ENCODE peak calls at places on chromosomes 3 and 15, in seven cellular contexts. S is A673, W is suprapubic skin, G is SJSA1, V is tibial artery, T is thyroid gland, F is sigmoid colon. A is an unnamed sample.
A peak's percentile ranks its signal among the peaks of the same experiment; 100 is the strongest.

GRCh38 chr3:52685285-52685704 is 418 bp downstream of the PBRM1 start:
- DNase-seq in S (peak; percentile 64), W (peak; percentile 83), G (peak; percentile 61), V (peak; percentile 89), T (peak; percentile 82), F (peak; percentile 87), A (no peak)

GRCh38 chr3:69542265-69543079 is 156.6 kb upstream of the FRMD4B start:
- DNase-seq in S (no peak), W (no peak), G (no peak), V (peak; percentile 63), T (peak; percentile 83), F (no peak), A (no peak)

GRCh38 chr3:123883656-123884257 is 375 bp downstream of the MYLK start:
- DNase-seq in S (peak; percentile 15), W (no peak), G (no peak), V (peak; percentile 67), T (no peak), F (no peak), A (no peak)

GRCh38 chr3:4614070-4614469 is 120.9 kb downstream of the ITPR1 start:
- DNase-seq in S (no peak), W (no peak), G (no peak), V (no peak), T (no peak), F (no peak), A (no peak)

GRCh38 chr3:55000946-55001345 is 73.1 kb upstream of the LRTM1 start:
- DNase-seq in S (no peak), W (no peak), G (no peak), V (no peak), T (no peak), F (no peak), A (no peak)

GRCh38 chr15:66359740-66360139 is 3.3 kb upstream of the TIPIN start:
- DNase-seq in S (no peak), W (no peak), G (no peak), V (no peak), T (no peak), F (no peak), A (no peak)

GRCh38 chr3:9111349-9112265 is 137.8 kb downstream of the SRGAP3 start:
- DNase-seq in S (no peak), W (no peak), G (no peak), V (peak; percentile 72), T (no peak), F (peak; percentile 81), A (no peak)

GRCh38 chr3:45120615-45121158 is 25.5 kb downstream of the CDCP1 start:
- DNase-seq in S (no peak), W (no peak), G (no peak), V (no peak), T (no peak), F (no peak), A (no peak)

GRCh38 chr3:78221796-78222195 is 1181.9 kb downstream of the ROBO2 start:
- DNase-seq in S (no peak), W (no peak), G (no peak), V (no peak), T (no peak), F (no peak), A (no peak)

GRCh38 chr3:51340989-51341636 is 44.0 kb upstream of the MANF start:
- DNase-seq in S (no peak), W (no peak), G (peak; percentile 51), V (no peak), T (peak; percentile 25), F (peak; percentile 64), A (no peak)

GRCh38 chr15:101054991-101055390 is 135.8 kb downstream of the LRRK1 start:
- DNase-seq in S (no peak), W (peak; percentile 49), G (peak; percentile 17), V (peak; percentile 56), T (no peak), F (peak; percentile 46), A (no peak)

GRCh38 chr3:195238626-195239118 is 32.3 kb downstream of the XXYLT1 start:
- DNase-seq in S (no peak), W (no peak), G (peak; percentile 21), V (peak; percentile 40), T (no peak), F (peak; percentile 96), A (no peak)

GRCh38 chr3:12869025-12869695 is 27.8 kb upstream of the RPL32 start:
- DNase-seq in S (no peak), W (no peak), G (no peak), V (no peak), T (peak; percentile 36), F (no peak), A (no peak)

GRCh38 chr3:46664971-46665762 is 28.3 kb downstream of the ALS2CL start:
- DNase-seq in S (no peak), W (no peak), G (peak; percentile 30), V (no peak), T (no peak), F (no peak), A (no peak)

GRCh38 chr3:140910860-140911259 is 30.8 kb upstream of the SLC25A36 start:
- DNase-seq in S (peak; percentile 44), W (no peak), G (no peak), V (no peak), T (no peak), F (no peak), A (no peak)

GRCh38 chr3:128068156-128068620 is 16.0 kb downstream of the SEC61A1 start:
- DNase-seq in S (peak; percentile 75), W (no peak), G (no peak), V (no peak), T (no peak), F (no peak), A (no peak)

GRCh38 chr3:44478606-44479094 is 1.2 kb upstream of the ZNF445 start:
- DNase-seq in S (no peak), W (no peak), G (no peak), V (no peak), T (no peak), F (no peak), A (no peak)

GRCh38 chr3:141561426-141562034 is 74.7 kb downstream of the RASA2 start:
- DNase-seq in S (peak; percentile 79), W (no peak), G (no peak), V (no peak), T (peak; percentile 5), F (no peak), A (peak; percentile 33)

GRCh38 chr15:31344824-31345605 is 18.4 kb downstream of the KLF13 start:
- DNase-seq in S (no peak), W (peak; percentile 78), G (no peak), V (no peak), T (peak; percentile 30), F (no peak), A (no peak)

GRCh38 chr3:149019581-149019980 is 28.2 kb downstream of the GYG1 start:
- DNase-seq in S (no peak), W (no peak), G (no peak), V (no peak), T (no peak), F (no peak), A (no peak)

GRCh38 chr3:16550305-16550675 is 36.8 kb upstream of the RFTN1 start:
- DNase-seq in S (no peak), W (no peak), G (no peak), V (no peak), T (no peak), F (no peak), A (no peak)

GRCh38 chr15:33344111-33344510 is 33.3 kb downstream of the RYR3 start:
- DNase-seq in S (no peak), W (no peak), G (no peak), V (no peak), T (no peak), F (no peak), A (no peak)

GRCh38 chr3:185822957-185823279 is 1.9 kb downstream of the IGF2BP2 start:
- DNase-seq in S (no peak), W (no peak), G (no peak), V (no peak), T (no peak), F (no peak), A (no peak)

GRCh38 chr3:112639451-112640332 is 1.3 kb downstream of the CCDC80 start:
- DNase-seq in S (no peak), W (peak; percentile 67), G (no peak), V (no peak), T (no peak), F (peak; percentile 76), A (no peak)

GRCh38 chr3:112635674-112636073 is 5.3 kb downstream of the CCDC80 start:
- DNase-seq in S (no peak), W (no peak), G (no peak), V (no peak), T (peak; percentile 56), F (peak; percentile 90), A (peak; percentile 82)

GRCh38 chr3:112640333-112640863 is 545 bp downstream of the CCDC80 start:
- DNase-seq in S (peak; percentile 32), W (no peak), G (peak; percentile 63), V (no peak), T (no peak), F (peak; percentile 75), A (peak; percentile 60)

GRCh38 chr3:112638327-112639020 is 2.5 kb downstream of the CCDC80 start:
- DNase-seq in S (no peak), W (peak; percentile 79), G (no peak), V (peak; percentile 84), T (no peak), F (peak; percentile 73), A (no peak)

DNA sequence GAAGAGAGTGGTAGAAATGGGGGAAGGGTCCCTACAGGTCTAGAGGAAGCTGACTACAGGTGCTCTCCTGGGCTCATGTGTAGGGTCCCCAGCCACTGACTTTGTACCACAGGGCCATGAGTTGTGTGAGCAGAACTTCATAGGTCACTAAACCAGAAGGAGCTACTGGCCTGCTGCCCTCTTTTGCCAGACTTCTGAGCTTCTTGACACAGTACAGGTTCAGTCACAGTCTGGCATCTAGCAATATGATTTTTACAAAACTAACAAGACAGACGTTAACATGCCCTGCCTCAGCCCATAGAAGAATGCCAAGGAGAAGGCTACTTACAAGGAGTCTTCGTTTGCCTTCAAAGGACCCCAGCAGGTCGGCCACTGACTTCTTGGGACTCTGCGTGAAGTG is 3.2 kb downstream of the CCDC80 start:
- DNase-seq in S (no peak), W (no peak), G (no peak), V (no peak), T (peak; percentile 80), F (peak; percentile 85), A (no peak)
- H3K4me3 ChIP-seq in S (no peak overlapping the region), W (peak overlapping the region; percentile 49), G (no peak overlapping the region), V (peak overlapping the region; percentile 28), T (no peak overlapping the region), F (no peak overlapping the region), A (peak overlapping the region; percentile 58)

GRCh38 chr15:40008061-40008460 is 30.9 kb downstream of the SRP14 start:
- DNase-seq in S (no peak), W (no peak), G (no peak), V (no peak), T (no peak), F (no peak), A (no peak)
- H3K36me3 ChIP-seq in S (peaks cover 42% of the 10 kb centered on the region), W (peaks cover 77% of the 10 kb centered on the region), G (peaks cover 67% of the 10 kb centered on the region), V (peaks cover 92% of the 10 kb centered on the region), T (peaks cover 57% of the 10 kb centered on the region), F (peaks cover 100% of the 10 kb centered on the region), A (peaks cover 13% of the 10 kb centered on the region)

GRCh38 chr3:119500265-119500664 is 1.9 kb downstream of the TIMMDC1 start:
- DNase-seq in S (no peak), W (no peak), G (no peak), V (no peak), T (no peak), F (no peak), A (no peak)
- H3K4me3 ChIP-seq in S (peak overlapping the region; percentile 92), W (no peak overlapping the region), G (no peak overlapping the region), V (no peak overlapping the region), T (no peak overlapping the region), F (no peak overlapping the region), A (no peak overlapping the region)

DNA sequence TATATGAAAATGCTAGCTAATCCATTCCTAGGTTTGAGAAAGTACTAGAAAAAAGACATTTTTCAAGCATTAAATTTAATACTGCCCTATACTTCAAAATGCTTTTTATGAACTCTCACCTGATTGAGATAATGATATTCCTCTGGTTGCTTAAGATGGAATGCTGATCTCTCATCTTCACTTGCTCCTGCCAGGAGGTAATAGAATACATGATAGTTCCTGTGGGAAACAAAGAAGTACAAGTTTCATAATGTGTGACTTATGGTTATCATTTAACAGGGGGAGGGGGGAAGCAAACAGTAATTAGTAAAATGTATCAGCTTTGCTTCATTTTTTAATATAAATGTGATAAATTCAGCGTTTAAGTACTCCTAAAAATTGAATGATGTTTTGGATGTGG is 97.2 kb downstream of the MYO9A start:
- DNase-seq in S (no peak), W (no peak), G (no peak), V (no peak), T (no peak), F (no peak), A (no peak)
- H3K36me3 ChIP-seq in S (no peaks in the 10 kb centered on the region), W (peaks cover 24% of the 10 kb centered on the region), G (peaks cover 8% of the 10 kb centered on the region), V (peaks cover 17% of the 10 kb centered on the region), T (peaks cover 7% of the 10 kb centered on the region), F (peaks cover 24% of the 10 kb centered on the region), A (no peaks in the 10 kb centered on the region)